ENCODE peak calls at places on chromosomes 2 and 18, in seven cellular contexts. R is GM23338, G is stomach, Y is neural progenitor cell, L is choroid plexus epithelial cell, U is fibroblast of lung, O is Panc1. D is an unnamed sample.

GRCh38 chr18:28716321-28716720 is 539.4 kb upstream of the CDH2 start:
- DNase-seq in R (no peak), L (no peak), U (no peak), G (no peak), O (no peak), Y (no peak), D (no peak)

GRCh38 chr18:23964282-23965238 is 50.0 kb upstream of the TTC39C start:
- DNase-seq in R (peak), G (no peak), Y (no peak), O (no peak), U (no peak), L (no peak), D (no peak)

GRCh38 chr2:34102359-34102758 is 503.3 kb upstream of the FAM98A start:
- DNase-seq in L (peak), Y (no peak), O (no peak), R (no peak), G (no peak), U (peak), D (no peak)

GRCh38 chr2:68775272-68775847 is 40.7 kb downstream of the ARHGAP25 start:
- DNase-seq in R (no peak), O (no peak), G (no peak), L (no peak), U (no peak), Y (no peak), D (no peak)

GRCh38 chr2:42921162-42921550 is 128.8 kb upstream of the HAAO start:
- DNase-seq in O (no peak), Y (no peak), G (no peak), R (no peak), U (no peak), L (no peak), D (no peak)

GRCh38 chr2:120531863-120532600 is 186.1 kb downstream of the INHBB start:
- DNase-seq in Y (no peak), L (peak), O (no peak), R (no peak), U (no peak), G (no peak), D (no peak)

GRCh38 chr18:12891561-12891960 is 7.5 kb upstream of the PTPN2 start:
- DNase-seq in U (no peak), R (no peak), Y (no peak), L (no peak), O (no peak), G (no peak), D (no peak)

GRCh38 chr18:46460754-46461153 is 196.3 kb downstream of the LOXHD1 start:
- DNase-seq in L (no peak), Y (no peak), R (no peak), O (no peak), U (no peak), G (no peak), D (no peak)

GRCh38 chr18:22975508-22975907 is 42.4 kb downstream of the RBBP8 start:
- DNase-seq in U (no peak), R (no peak), G (no peak), L (no peak), Y (no peak), O (no peak), D (no peak)

GRCh38 chr2:46832543-46832942 is 83.1 kb downstream of the MCFD2 start:
- DNase-seq in L (no peak), O (no peak), G (no peak), U (no peak), Y (no peak), R (no peak), D (no peak)

GRCh38 chr2:221779614-221780067 is 207.5 kb upstream of the EPHA4 start:
- DNase-seq in R (no peak), G (no peak), U (peak), L (peak), O (no peak), Y (no peak), D (no peak)

GRCh38 chr2:26968001-26968400 is 2.4 kb upstream of the MAPRE3 start:
- DNase-seq in R (no peak), O (no peak), L (peak), G (no peak), U (peak), Y (no peak), D (no peak)

GRCh38 chr2:66688951-66689350 is 254.0 kb downstream of the MEIS1 start:
- DNase-seq in Y (no peak), O (no peak), U (no peak), L (no peak), G (no peak), R (no peak), D (no peak)

GRCh38 chr2:75162897-75163296 is 36.4 kb downstream of the TACR1 start:
- DNase-seq in L (no peak), O (no peak), R (no peak), Y (no peak), U (no peak), G (no peak), D (no peak)

GRCh38 chr2:43448011-43448821 is 147.6 kb downstream of the THADA start:
- DNase-seq in R (peak), Y (peak), O (no peak), L (peak), U (no peak), G (no peak), D (no peak)

GRCh38 chr2:101463885-101464653 is 10.8 kb downstream of the RFX8 start:
- DNase-seq in G (no peak), U (peak), Y (no peak), L (peak), O (no peak), R (no peak), D (peak)

GRCh38 chr18:58456625-58457024 is 172.3 kb downstream of the ALPK2 start:
- DNase-seq in G (no peak), R (no peak), O (no peak), U (no peak), L (no peak), Y (no peak), D (no peak)

GRCh38 chr18:14781671-14782070 is 33.7 kb downstream of the ANKRD30B start:
- DNase-seq in L (no peak), Y (no peak), O (no peak), G (peak), U (no peak), R (no peak), D (no peak)

DNA sequence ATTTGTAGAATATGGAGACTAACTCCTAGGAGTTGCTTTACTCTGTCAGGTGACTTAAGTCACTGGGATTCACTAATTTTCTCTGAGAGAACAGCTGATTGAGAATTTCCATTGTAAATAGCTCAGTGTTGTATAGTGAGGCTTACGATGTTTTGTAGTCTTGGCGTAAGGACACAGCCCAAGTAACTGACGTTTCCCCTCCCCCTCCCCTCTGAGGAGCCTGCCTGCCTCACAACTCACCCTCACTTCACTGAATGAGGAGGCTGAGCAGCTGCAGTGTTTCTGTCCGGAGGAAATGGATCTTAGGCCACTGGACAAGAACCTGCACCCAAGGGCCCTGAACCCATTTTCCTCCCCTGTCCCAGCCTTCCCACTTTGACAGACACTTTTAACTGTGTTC is 264.6 kb downstream of the PHLPP1 start:
- DNase-seq in O (no peak), G (no peak), U (no peak), Y (peak), L (no peak), R (peak), D (no peak)
- TF ChIP-seq CTCF in O (no peak), G (no peak), U (no peak), Y (no peak), L (no peak), R (no peak), D (no peak)

DNA sequence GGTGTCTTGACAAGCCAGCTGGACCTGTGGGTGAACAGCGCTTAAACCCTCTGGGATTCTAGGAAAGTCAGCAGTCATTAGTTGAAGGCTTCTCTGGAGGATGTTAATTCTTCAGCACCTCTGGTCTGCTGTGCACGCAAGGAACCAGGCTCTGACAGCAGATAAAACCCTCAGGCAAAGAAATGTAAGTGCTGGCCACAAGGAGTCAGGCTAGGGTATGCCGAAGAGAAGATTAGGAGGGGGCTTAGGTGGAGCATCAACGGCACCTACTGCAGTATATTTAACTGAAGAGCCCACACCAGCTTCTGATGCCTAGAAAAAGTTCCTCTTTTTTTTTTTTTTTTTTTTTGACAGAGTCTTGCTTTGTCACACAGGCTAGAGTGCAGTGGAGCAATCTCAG is 304.2 kb upstream of the MC4R start:
- DNase-seq in O (no peak), R (peak), L (no peak), U (no peak), G (no peak), Y (peak), D (no peak)
- TF ChIP-seq CTCF in O (no peak), R (peak), L (no peak), U (no peak), G (no peak), Y (peak), D (no peak)

DNA sequence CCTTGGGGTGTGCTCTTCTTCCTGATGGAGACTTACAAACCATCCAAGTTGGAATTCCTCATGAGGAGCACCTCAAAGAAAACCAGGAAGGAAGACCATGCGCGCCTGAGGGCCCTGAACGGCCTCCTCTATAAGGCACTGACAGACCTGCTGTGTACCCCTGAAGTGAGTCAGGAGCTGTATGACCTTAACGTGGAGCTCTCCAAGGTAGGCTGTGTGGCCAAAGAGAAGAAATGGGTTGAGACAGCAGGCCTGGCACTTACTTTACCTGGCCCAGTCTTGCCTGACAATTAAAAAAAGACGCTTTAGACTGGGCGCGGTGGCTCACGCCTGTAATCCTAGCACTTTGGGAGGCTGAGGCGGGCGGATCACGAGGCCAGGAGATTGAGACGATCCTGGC is 3.1 kb downstream of the RBFA start:
- DNase-seq in L (no peak), R (no peak), O (no peak), Y (no peak), U (no peak), G (no peak), D (no peak)
- TF ChIP-seq CTCF in L (no peak), R (no peak), O (no peak), Y (no peak), U (no peak), G (no peak), D (no peak)

DNA sequence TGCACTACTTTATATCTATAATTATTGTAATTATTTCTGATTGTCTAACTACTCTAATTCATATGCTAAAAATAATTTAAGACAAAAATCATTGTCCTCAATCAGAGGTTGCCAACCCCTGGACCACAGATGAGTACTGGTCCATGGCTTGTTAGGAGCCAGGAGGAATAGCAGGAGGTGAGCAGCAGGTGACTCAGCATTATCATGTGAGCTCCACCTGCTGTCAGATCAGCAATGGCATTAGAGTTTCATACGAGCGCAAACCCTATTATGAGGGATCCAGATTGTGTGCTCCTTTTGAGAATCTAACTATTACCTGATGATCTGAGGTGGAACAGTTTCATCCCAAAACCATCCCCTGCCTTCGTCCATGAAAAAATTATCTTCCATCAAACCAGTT is 1434.4 kb downstream of the LRP1B start:
- DNase-seq in G (no peak), O (no peak), Y (no peak), L (no peak), R (peak), U (no peak), D (no peak)
- TF ChIP-seq CTCF in G (no peak), O (no peak), Y (no peak), L (no peak), R (no peak), U (no peak), D (no peak)

GRCh38 chr2:241668354-241668753 is 18.3 kb downstream of the DTYMK start:
- DNase-seq in L (no peak), R (no peak), Y (no peak), O (no peak), U (no peak), G (no peak), D (no peak)

GRCh38 chr2:241668839-241669238 is 17.8 kb downstream of the DTYMK start:
- DNase-seq in U (no peak), O (no peak), L (no peak), R (no peak), Y (no peak), G (no peak), D (no peak)

GRCh38 chr2:241670333-241671110 is 16.1 kb downstream of the DTYMK start:
- DNase-seq in L (no peak), R (no peak), U (no peak), Y (no peak), G (no peak), O (no peak), D (no peak)

GRCh38 chr2:241666627-241667400 is 19.8 kb downstream of the DTYMK start:
- DNase-seq in R (peak), U (peak), L (peak), O (no peak), G (no peak), Y (peak), D (no peak)

GRCh38 chr2:241665731-241666440 is 20.7 kb downstream of the DTYMK start:
- DNase-seq in Y (no peak), G (no peak), L (no peak), R (no peak), U (peak), O (no peak), D (no peak)
- TF ChIP-seq CTCF in Y (no peak), G (no peak), L (no peak), R (no peak), U (no peak), O (no peak), D (no peak)

GRCh38 chr18:50967714-50968661 is at the start of gene ELAC1:
- DNase-seq in G (peak), O (no peak), Y (peak), U (peak), L (peak), R (peak), D (peak)
- TF ChIP-seq CTCF in G (no peak), O (no peak), Y (peak), U (no peak), L (no peak), R (no peak), D (no peak)

GRCh38 chr18:35998967-35999366 is 26.5 kb downstream of the RMP24 start:
- DNase-seq in L (peak), U (no peak), Y (no peak), G (no peak), R (peak), O (no peak), D (no peak)
- TF ChIP-seq CTCF in L (peak), U (peak), Y (peak), G (no peak), R (peak), O (peak), D (no peak)

DNA sequence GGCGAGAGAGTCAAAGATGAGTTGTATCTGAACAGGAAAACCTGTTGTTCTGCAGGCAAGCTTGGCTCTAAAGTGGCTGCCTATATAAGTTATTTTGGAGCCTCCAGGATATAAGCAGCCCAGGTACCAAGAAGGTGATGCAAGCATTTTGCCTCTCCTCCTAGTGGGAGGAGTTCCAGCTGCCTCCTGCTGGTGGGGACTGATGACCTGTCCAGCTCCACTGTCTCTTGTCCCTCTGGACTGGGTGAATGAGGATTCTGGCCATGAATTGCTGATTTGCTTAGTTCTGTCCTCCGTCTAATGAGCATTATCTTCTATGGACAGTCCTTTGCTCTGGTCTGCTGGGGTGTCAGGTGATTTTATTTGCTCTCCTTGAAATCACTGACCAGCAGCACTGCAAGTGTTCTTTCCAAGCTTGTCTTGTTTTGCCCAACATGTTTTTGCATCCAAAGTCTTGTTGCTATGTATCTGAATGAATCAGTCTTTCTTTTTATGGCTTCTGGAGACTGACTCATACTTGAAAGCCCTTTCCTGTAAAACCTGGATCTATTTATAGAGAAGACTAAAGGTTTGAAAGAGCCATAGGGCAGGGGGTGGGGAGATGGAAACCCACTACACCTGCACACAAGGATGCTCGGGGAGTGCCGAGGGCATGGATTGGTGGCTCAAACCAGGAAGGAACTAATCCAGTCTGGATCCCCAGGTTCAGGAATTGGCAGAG is 40.6 kb upstream of the EFHD1 start:
- DNase-seq in G (no peak), Y (no peak), R (no peak), L (peak), U (peak), O (peak), D (peak)
- TF ChIP-seq CTCF in G (no peak), Y (no peak), R (no peak), L (peak), U (no peak), O (no peak), D (no peak)

D was measured in AG09319.